ENCODE peak calls at places on chromosomes 7 and 10, in seven cellular contexts. One of them, this sample, is unnamed.

GRCh38 chr7:36810476-36810875 is 86.2 kb upstream of the AOAH start:
- DNase-seq in H1: no peak
- DNase-seq in mammary epithelial cell: no peak
- DNase-seq in PC-3: no peak
- DNase-seq in IMR-90: no peak
- DNase-seq in fibroblast of lung: no peak
- DNase-seq in kidney: no peak
- DNase-seq in this sample: no peak

GRCh38 chr7:28203498-28204240 is 23.1 kb upstream of the JAZF1 start:
- DNase-seq in H1: no peak
- DNase-seq in mammary epithelial cell: no peak
- DNase-seq in PC-3: no peak
- DNase-seq in IMR-90: no peak
- DNase-seq in fibroblast of lung: peak; percentile 35
- DNase-seq in kidney: no peak
- DNase-seq in this sample: no peak

GRCh38 chr7:12249706-12250105 is 38.6 kb downstream of the TMEM106B start:
- DNase-seq in H1: no peak
- DNase-seq in mammary epithelial cell: peak; percentile 40
- DNase-seq in PC-3: no peak
- DNase-seq in IMR-90: no peak
- DNase-seq in fibroblast of lung: peak; percentile 23
- DNase-seq in kidney: no peak
- DNase-seq in this sample: no peak

GRCh38 chr7:28645866-28646265 is 233.5 kb downstream of the CREB5 start:
- DNase-seq in H1: no peak
- DNase-seq in mammary epithelial cell: no peak
- DNase-seq in PC-3: no peak
- DNase-seq in IMR-90: no peak
- DNase-seq in fibroblast of lung: no peak
- DNase-seq in kidney: no peak
- DNase-seq in this sample: no peak

GRCh38 chr10:128463991-128464755 is 337.9 kb upstream of the MKI67 start:
- DNase-seq in H1: no peak
- DNase-seq in mammary epithelial cell: peak; percentile 67
- DNase-seq in PC-3: no peak
- DNase-seq in IMR-90: peak; percentile 63
- DNase-seq in fibroblast of lung: peak; percentile 55
- DNase-seq in kidney: no peak
- DNase-seq in this sample: peak; percentile 57

GRCh38 chr10:63699785-63700184 is 178.6 kb downstream of the REEP3 start:
- DNase-seq in H1: no peak
- DNase-seq in mammary epithelial cell: peak; percentile 55
- DNase-seq in PC-3: peak; percentile 79
- DNase-seq in IMR-90: peak; percentile 59
- DNase-seq in fibroblast of lung: peak; percentile 75
- DNase-seq in kidney: peak; percentile 66
- DNase-seq in this sample: no peak

GRCh38 chr7:102463841-102464576 is 654 bp downstream of the ALKBH4 start:
- DNase-seq in H1: no peak
- DNase-seq in mammary epithelial cell: no peak
- DNase-seq in PC-3: no peak
- DNase-seq in IMR-90: no peak
- DNase-seq in fibroblast of lung: no peak
- DNase-seq in kidney: no peak
- DNase-seq in this sample: no peak

GRCh38 chr7:112886171-112886570 is 96.0 kb upstream of the TMEM168 start:
- DNase-seq in H1: no peak
- DNase-seq in mammary epithelial cell: no peak
- DNase-seq in PC-3: no peak
- DNase-seq in IMR-90: no peak
- DNase-seq in fibroblast of lung: no peak
- DNase-seq in kidney: no peak
- DNase-seq in this sample: no peak

GRCh38 chr10:24822557-24822956 is 98.9 kb upstream of the ARHGAP21 start:
- DNase-seq in H1: no peak
- DNase-seq in mammary epithelial cell: no peak
- DNase-seq in PC-3: no peak
- DNase-seq in IMR-90: no peak
- DNase-seq in fibroblast of lung: no peak
- DNase-seq in kidney: no peak
- DNase-seq in this sample: no peak

GRCh38 chr7:92835140-92835850 is 1.1 kb downstream of the CDK6 start:
- DNase-seq in H1: no peak
- DNase-seq in mammary epithelial cell: peak; percentile 71
- DNase-seq in PC-3: peak; percentile 62
- DNase-seq in IMR-90: peak; percentile 74
- DNase-seq in fibroblast of lung: peak; percentile 74
- DNase-seq in kidney: peak; percentile 86
- DNase-seq in this sample: peak; percentile 91

GRCh38 chr10:124956764-124957163 is 14.8 kb downstream of the ZRANB1 start:
- DNase-seq in H1: no peak
- DNase-seq in mammary epithelial cell: no peak
- DNase-seq in PC-3: no peak
- DNase-seq in IMR-90: no peak
- DNase-seq in fibroblast of lung: no peak
- DNase-seq in kidney: no peak
- DNase-seq in this sample: no peak

DNA sequence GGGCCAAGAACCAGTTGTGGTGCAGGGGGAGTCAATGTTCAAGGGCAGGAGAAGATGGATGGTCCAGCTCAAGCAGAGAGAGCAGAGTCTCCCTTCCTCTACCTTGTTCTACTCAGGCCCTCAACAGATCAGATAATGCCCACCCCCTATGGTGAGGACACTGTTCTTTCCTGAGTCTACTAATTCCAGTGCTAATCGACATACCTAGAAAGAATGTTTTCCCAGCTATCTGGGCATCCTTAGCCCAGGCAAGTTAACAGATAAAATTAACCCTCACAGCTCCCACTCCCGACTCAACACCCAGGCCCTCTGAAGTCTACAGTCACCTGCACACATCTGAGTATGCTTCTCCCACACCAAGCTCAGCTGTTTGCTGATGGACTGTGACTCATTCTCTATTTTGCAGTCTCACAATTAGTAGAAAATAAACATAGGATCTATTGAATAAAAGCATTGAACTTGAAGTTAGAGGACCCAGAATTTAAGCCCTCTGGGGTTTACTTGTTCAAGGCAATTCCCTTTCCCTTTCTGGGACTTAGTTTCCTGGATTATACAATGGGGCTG is 17.1 kb downstream of the COL13A1 start:
- DNase-seq in H1: no peak
- DNase-seq in mammary epithelial cell: no peak
- DNase-seq in PC-3: peak; percentile 58
- DNase-seq in IMR-90: peak; percentile 38
- DNase-seq in fibroblast of lung: no peak
- DNase-seq in kidney: no peak
- DNase-seq in this sample: no peak
- H3K9ac ChIP-seq in H1: no peak overlapping the region
- H3K9ac ChIP-seq in mammary epithelial cell: no peak overlapping the region
- H3K9ac ChIP-seq in PC-3: no peak overlapping the region
- H3K9ac ChIP-seq in IMR-90: no peak overlapping the region
- H3K9ac ChIP-seq in fibroblast of lung: no peak overlapping the region
- H3K9ac ChIP-seq in kidney: no peak overlapping the region
- H3K9ac ChIP-seq in this sample: no peak overlapping the region

GRCh38 chr7:48183965-48184364 is 12.7 kb downstream of the ABCA13 start:
- DNase-seq in H1: no peak
- DNase-seq in mammary epithelial cell: no peak
- DNase-seq in PC-3: no peak
- DNase-seq in IMR-90: no peak
- DNase-seq in fibroblast of lung: no peak
- DNase-seq in kidney: no peak
- DNase-seq in this sample: no peak

GRCh38 chr7:48183370-48183743 is 12.1 kb downstream of the ABCA13 start:
- DNase-seq in H1: no peak
- DNase-seq in mammary epithelial cell: no peak
- DNase-seq in PC-3: no peak
- DNase-seq in IMR-90: no peak
- DNase-seq in fibroblast of lung: peak; percentile 50
- DNase-seq in kidney: no peak
- DNase-seq in this sample: no peak

GRCh38 chr7:48192996-48193395 is 21.7 kb downstream of the ABCA13 start:
- DNase-seq in H1: no peak
- DNase-seq in mammary epithelial cell: no peak
- DNase-seq in PC-3: no peak
- DNase-seq in IMR-90: no peak
- DNase-seq in fibroblast of lung: no peak
- DNase-seq in kidney: no peak
- DNase-seq in this sample: no peak

GRCh38 chr7:48193421-48193820 is 22.2 kb downstream of the ABCA13 start:
- DNase-seq in H1: no peak
- DNase-seq in mammary epithelial cell: no peak
- DNase-seq in PC-3: no peak
- DNase-seq in IMR-90: no peak
- DNase-seq in fibroblast of lung: no peak
- DNase-seq in kidney: no peak
- DNase-seq in this sample: no peak

DNA sequence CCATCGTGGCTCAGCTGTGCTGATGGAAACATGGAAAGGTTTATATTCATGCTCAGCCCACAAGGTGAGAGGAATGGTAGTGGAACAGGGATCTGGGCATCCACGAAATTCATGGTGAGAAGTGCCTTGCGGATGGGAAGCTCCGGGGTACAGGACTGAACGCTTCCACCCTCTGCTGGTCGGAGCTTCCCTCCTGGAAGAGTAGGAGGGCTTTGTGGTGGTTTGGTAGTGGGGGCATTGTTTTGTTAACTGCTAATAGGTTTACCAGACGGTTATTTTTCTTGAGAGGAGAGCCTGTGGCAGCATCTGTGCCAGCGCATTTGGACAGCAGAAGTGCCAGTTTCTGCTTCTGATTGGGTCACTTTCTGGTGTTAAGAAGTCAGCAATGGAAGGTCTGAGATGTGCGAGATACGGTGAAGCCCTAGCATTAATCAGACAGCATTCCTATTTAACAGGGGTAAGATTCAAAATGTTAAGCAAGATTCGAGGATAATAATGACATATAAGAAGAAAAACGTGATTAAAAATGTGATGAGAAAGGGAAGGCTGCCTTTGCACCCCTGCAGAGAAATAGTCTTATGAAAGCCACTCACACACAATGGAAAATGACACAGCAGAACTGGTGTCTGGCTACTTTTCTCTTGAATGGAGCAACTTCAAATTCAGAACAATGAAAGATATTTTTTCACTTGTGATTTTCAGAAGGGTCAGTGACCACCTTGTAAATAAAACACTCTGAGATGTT is 17.7 kb downstream of the ABCA13 start:
- DNase-seq in H1: no peak
- DNase-seq in mammary epithelial cell: peak; percentile 36
- DNase-seq in PC-3: no peak
- DNase-seq in IMR-90: no peak
- DNase-seq in fibroblast of lung: peak; percentile 64
- DNase-seq in kidney: peak; percentile 37
- DNase-seq in this sample: no peak
- TF ChIP-seq CTCF in H1: peak; percentile 25
- TF ChIP-seq CTCF in mammary epithelial cell: no peak
- TF ChIP-seq CTCF in PC-3: no peak
- TF ChIP-seq CTCF in IMR-90: no peak
- TF ChIP-seq CTCF in fibroblast of lung: no peak
- TF ChIP-seq CTCF in kidney: no peak
- TF ChIP-seq CTCF in this sample: peak; percentile 44

DNA sequence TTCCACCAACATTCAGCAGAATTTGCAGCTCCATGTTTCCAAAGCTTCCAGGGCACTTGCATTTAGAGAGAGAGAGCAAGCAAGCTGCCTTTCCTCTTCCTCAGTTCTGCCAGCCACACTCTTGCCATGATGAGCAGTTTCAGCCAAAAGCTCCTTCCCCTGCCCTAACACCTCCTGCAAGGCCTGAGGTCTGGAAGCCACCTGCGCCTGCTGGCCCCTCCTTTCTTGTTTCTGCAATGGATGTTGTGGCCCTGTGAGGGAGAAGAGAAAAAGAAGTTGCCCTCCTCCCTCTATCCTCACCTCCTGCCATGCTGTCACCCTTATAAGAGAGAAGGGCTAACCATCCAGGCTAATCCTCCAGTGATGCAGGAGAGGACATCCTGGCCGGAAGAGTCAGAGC is 48.7 kb downstream of the IKZF1 start:
- DNase-seq in H1: no peak
- DNase-seq in mammary epithelial cell: no peak
- DNase-seq in PC-3: no peak
- DNase-seq in IMR-90: no peak
- DNase-seq in fibroblast of lung: no peak
- DNase-seq in kidney: no peak
- DNase-seq in this sample: peak; percentile 34
- H3K9ac ChIP-seq in H1: no peak overlapping the region
- H3K9ac ChIP-seq in mammary epithelial cell: no peak overlapping the region
- H3K9ac ChIP-seq in PC-3: no peak overlapping the region
- H3K9ac ChIP-seq in IMR-90: no peak overlapping the region
- H3K9ac ChIP-seq in fibroblast of lung: no peak overlapping the region
- H3K9ac ChIP-seq in kidney: no peak overlapping the region
- H3K9ac ChIP-seq in this sample: no peak overlapping the region

DNA sequence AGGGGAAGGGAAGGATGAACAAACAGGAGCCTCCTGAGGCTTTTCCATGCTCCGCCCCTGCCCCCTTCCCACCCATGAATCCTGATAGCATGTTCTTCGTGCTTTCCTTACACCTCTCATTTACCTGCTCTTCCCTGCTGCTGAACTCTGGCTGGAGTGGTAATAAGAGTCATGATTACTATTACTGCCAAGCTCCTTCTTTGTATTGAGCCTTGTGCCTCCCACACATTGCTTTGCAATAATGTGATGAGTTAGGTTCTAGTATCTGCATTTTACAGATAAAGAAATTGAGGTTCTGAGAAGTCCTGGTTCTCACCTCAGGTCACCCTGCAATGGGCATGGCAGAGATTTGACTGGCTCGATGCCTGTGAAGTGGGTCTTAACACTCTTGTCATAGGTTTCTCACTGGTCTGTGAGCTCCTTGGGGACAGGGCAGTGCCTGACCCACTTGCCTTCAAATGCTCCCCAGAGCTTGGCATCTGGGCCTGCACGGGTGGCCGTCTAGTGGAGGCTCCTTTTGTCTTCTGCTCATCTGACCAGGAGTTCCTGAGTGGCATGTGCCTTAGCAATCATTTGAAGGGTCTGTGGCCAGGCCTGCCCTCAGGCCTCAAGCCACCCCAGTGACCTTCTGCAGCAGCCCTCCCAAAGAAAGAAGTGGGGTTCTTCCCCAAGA is 309.2 kb upstream of the ZMIZ1 start:
- DNase-seq in H1: no peak
- DNase-seq in mammary epithelial cell: no peak
- DNase-seq in PC-3: no peak
- DNase-seq in IMR-90: no peak
- DNase-seq in fibroblast of lung: no peak
- DNase-seq in kidney: peak; percentile 63
- DNase-seq in this sample: no peak
- TF ChIP-seq CTCF in H1: no peak
- TF ChIP-seq CTCF in mammary epithelial cell: no peak
- TF ChIP-seq CTCF in PC-3: no peak
- TF ChIP-seq CTCF in IMR-90: no peak
- TF ChIP-seq CTCF in fibroblast of lung: no peak
- TF ChIP-seq CTCF in kidney: no peak
- TF ChIP-seq CTCF in this sample: no peak

GRCh38 chr7:131626643-131627042 is 70.2 kb upstream of the PODXL start:
- DNase-seq in H1: no peak
- DNase-seq in mammary epithelial cell: no peak
- DNase-seq in PC-3: no peak
- DNase-seq in IMR-90: no peak
- DNase-seq in fibroblast of lung: no peak
- DNase-seq in kidney: no peak
- DNase-seq in this sample: peak; percentile 43
- H3K9ac ChIP-seq in H1: no peak overlapping the region
- H3K9ac ChIP-seq in mammary epithelial cell: no peak overlapping the region
- H3K9ac ChIP-seq in PC-3: peak overlapping the region; percentile 36
- H3K9ac ChIP-seq in IMR-90: no peak overlapping the region
- H3K9ac ChIP-seq in fibroblast of lung: no peak overlapping the region
- H3K9ac ChIP-seq in kidney: no peak overlapping the region
- H3K9ac ChIP-seq in this sample: no peak overlapping the region

This sample was measured in endodermal cell.